ENCODE peak calls at places on chromosomes 5 and 9, in seven cellular contexts. One of them, this sample, is unnamed.

GRCh38 chr5:65760504-65761275 is 38.7 kb downstream of the NLN start:
- DNase-seq in fibroblast of lung: peak; percentile 74
- DNase-seq in CD8-positive, alpha-beta T cell: peak; percentile 39
- DNase-seq in testis: peak; percentile 65
- DNase-seq in CD8-positive, alpha-beta memory T cell: peak; percentile 28
- DNase-seq in mucosa of descending colon: peak; percentile 43
- DNase-seq in mesenchymal stem cell: no peak
- DNase-seq in this sample: peak; percentile 57

GRCh38 chr9:136370687-136371530 is 2.6 kb downstream of the CARD9 start:
- DNase-seq in fibroblast of lung: peak; percentile 78
- DNase-seq in CD8-positive, alpha-beta T cell: no peak
- DNase-seq in testis: no peak
- DNase-seq in CD8-positive, alpha-beta memory T cell: no peak
- DNase-seq in mucosa of descending colon: no peak
- DNase-seq in mesenchymal stem cell: no peak
- DNase-seq in this sample: no peak

GRCh38 chr5:33195431-33196128 is 245.2 kb upstream of the TARS1 start:
- DNase-seq in fibroblast of lung: peak; percentile 83
- DNase-seq in CD8-positive, alpha-beta T cell: no peak
- DNase-seq in testis: no peak
- DNase-seq in CD8-positive, alpha-beta memory T cell: no peak
- DNase-seq in mucosa of descending colon: no peak
- DNase-seq in mesenchymal stem cell: no peak
- DNase-seq in this sample: peak; percentile 55

GRCh38 chr9:130597228-130597627 is 17.9 kb downstream of the FUBP3 start:
- DNase-seq in fibroblast of lung: no peak
- DNase-seq in CD8-positive, alpha-beta T cell: no peak
- DNase-seq in testis: no peak
- DNase-seq in CD8-positive, alpha-beta memory T cell: no peak
- DNase-seq in mucosa of descending colon: no peak
- DNase-seq in mesenchymal stem cell: no peak
- DNase-seq in this sample: no peak

GRCh38 chr9:133403766-133404439 is 13.9 kb downstream of the REXO4 start:
- DNase-seq in fibroblast of lung: no peak
- DNase-seq in CD8-positive, alpha-beta T cell: peak; percentile 41
- DNase-seq in testis: no peak
- DNase-seq in CD8-positive, alpha-beta memory T cell: peak; percentile 41
- DNase-seq in mucosa of descending colon: peak; percentile 76
- DNase-seq in mesenchymal stem cell: peak; percentile 7
- DNase-seq in this sample: peak; percentile 62

GRCh38 chr5:147576646-147577535 is 67.0 kb upstream of the DPYSL3 start:
- DNase-seq in fibroblast of lung: peak; percentile 26
- DNase-seq in CD8-positive, alpha-beta T cell: peak; percentile 3
- DNase-seq in testis: peak; percentile 83
- DNase-seq in CD8-positive, alpha-beta memory T cell: no peak
- DNase-seq in mucosa of descending colon: peak; percentile 70
- DNase-seq in mesenchymal stem cell: peak; percentile 41
- DNase-seq in this sample: peak; percentile 23

GRCh38 chr9:38249587-38250210 is 142.8 kb upstream of the ALDH1B1 start:
- DNase-seq in fibroblast of lung: no peak
- DNase-seq in CD8-positive, alpha-beta T cell: no peak
- DNase-seq in testis: no peak
- DNase-seq in CD8-positive, alpha-beta memory T cell: no peak
- DNase-seq in mucosa of descending colon: no peak
- DNase-seq in mesenchymal stem cell: no peak
- DNase-seq in this sample: no peak

GRCh38 chr5:164000819-164001218 is 495.4 kb downstream of the MAT2B start:
- DNase-seq in fibroblast of lung: no peak
- DNase-seq in CD8-positive, alpha-beta T cell: no peak
- DNase-seq in testis: no peak
- DNase-seq in CD8-positive, alpha-beta memory T cell: no peak
- DNase-seq in mucosa of descending colon: no peak
- DNase-seq in mesenchymal stem cell: peak; percentile 4
- DNase-seq in this sample: no peak

GRCh38 chr5:132971483-132972435 is 8.3 kb upstream of the AFF4 start:
- DNase-seq in fibroblast of lung: peak; percentile 57
- DNase-seq in CD8-positive, alpha-beta T cell: no peak
- DNase-seq in testis: no peak
- DNase-seq in CD8-positive, alpha-beta memory T cell: no peak
- DNase-seq in mucosa of descending colon: no peak
- DNase-seq in mesenchymal stem cell: peak; percentile 54
- DNase-seq in this sample: peak; percentile 55

GRCh38 chr5:133696006-133696584 is 83.8 kb upstream of the FSTL4 start:
- DNase-seq in fibroblast of lung: no peak
- DNase-seq in CD8-positive, alpha-beta T cell: no peak
- DNase-seq in testis: no peak
- DNase-seq in CD8-positive, alpha-beta memory T cell: no peak
- DNase-seq in mucosa of descending colon: no peak
- DNase-seq in mesenchymal stem cell: no peak
- DNase-seq in this sample: no peak

GRCh38 chr5:54883374-54884194 is 101.8 kb downstream of the ESM1 start:
- DNase-seq in fibroblast of lung: peak; percentile 74
- DNase-seq in CD8-positive, alpha-beta T cell: no peak
- DNase-seq in testis: peak; percentile 80
- DNase-seq in CD8-positive, alpha-beta memory T cell: no peak
- DNase-seq in mucosa of descending colon: peak; percentile 38
- DNase-seq in mesenchymal stem cell: peak; percentile 50
- DNase-seq in this sample: no peak

GRCh38 chr9:125240649-125240999 is 519 bp downstream of the HSPA5 start:
- DNase-seq in fibroblast of lung: peak; percentile 29
- DNase-seq in CD8-positive, alpha-beta T cell: peak; percentile 6
- DNase-seq in testis: peak; percentile 46
- DNase-seq in CD8-positive, alpha-beta memory T cell: peak; percentile 22
- DNase-seq in mucosa of descending colon: no peak
- DNase-seq in mesenchymal stem cell: no peak
- DNase-seq in this sample: peak; percentile 8

GRCh38 chr5:137333461-137333860 is 165.7 kb downstream of the SPOCK1 start:
- DNase-seq in fibroblast of lung: no peak
- DNase-seq in CD8-positive, alpha-beta T cell: no peak
- DNase-seq in testis: peak; percentile 59
- DNase-seq in CD8-positive, alpha-beta memory T cell: no peak
- DNase-seq in mucosa of descending colon: no peak
- DNase-seq in mesenchymal stem cell: no peak
- DNase-seq in this sample: no peak

GRCh38 chr5:6090079-6090654 is 288.2 kb downstream of the MED10 start:
- DNase-seq in fibroblast of lung: no peak
- DNase-seq in CD8-positive, alpha-beta T cell: no peak
- DNase-seq in testis: no peak
- DNase-seq in CD8-positive, alpha-beta memory T cell: no peak
- DNase-seq in mucosa of descending colon: no peak
- DNase-seq in mesenchymal stem cell: no peak
- DNase-seq in this sample: no peak

GRCh38 chr5:16870878-16871277 is 65.2 kb downstream of the MYO10 start:
- DNase-seq in fibroblast of lung: no peak
- DNase-seq in CD8-positive, alpha-beta T cell: no peak
- DNase-seq in testis: no peak
- DNase-seq in CD8-positive, alpha-beta memory T cell: no peak
- DNase-seq in mucosa of descending colon: no peak
- DNase-seq in mesenchymal stem cell: no peak
- DNase-seq in this sample: peak; percentile 31

GRCh38 chr9:99411068-99411467 is 189.0 kb downstream of the SEC61B start:
- DNase-seq in fibroblast of lung: peak; percentile 52
- DNase-seq in CD8-positive, alpha-beta T cell: no peak
- DNase-seq in testis: no peak
- DNase-seq in CD8-positive, alpha-beta memory T cell: no peak
- DNase-seq in mucosa of descending colon: no peak
- DNase-seq in mesenchymal stem cell: peak; percentile 61
- DNase-seq in this sample: peak; percentile 48

GRCh38 chr9:110622368-110622767 is 42.8 kb upstream of the SVEP1 start:
- DNase-seq in fibroblast of lung: no peak
- DNase-seq in CD8-positive, alpha-beta T cell: no peak
- DNase-seq in testis: no peak
- DNase-seq in CD8-positive, alpha-beta memory T cell: no peak
- DNase-seq in mucosa of descending colon: no peak
- DNase-seq in mesenchymal stem cell: no peak
- DNase-seq in this sample: no peak

GRCh38 chr5:83145882-83146331 is 68.6 kb downstream of the XRCC4 start:
- DNase-seq in fibroblast of lung: peak; percentile 7
- DNase-seq in CD8-positive, alpha-beta T cell: no peak
- DNase-seq in testis: no peak
- DNase-seq in CD8-positive, alpha-beta memory T cell: no peak
- DNase-seq in mucosa of descending colon: no peak
- DNase-seq in mesenchymal stem cell: peak; percentile 89
- DNase-seq in this sample: no peak

GRCh38 chr9:118871531-118871930 is 497.7 kb downstream of the BRINP1 start:
- DNase-seq in fibroblast of lung: no peak
- DNase-seq in CD8-positive, alpha-beta T cell: no peak
- DNase-seq in testis: no peak
- DNase-seq in CD8-positive, alpha-beta memory T cell: no peak
- DNase-seq in mucosa of descending colon: no peak
- DNase-seq in mesenchymal stem cell: no peak
- DNase-seq in this sample: no peak

GRCh38 chr5:135214897-135215616 is 181.0 kb upstream of the PITX1 start:
- DNase-seq in fibroblast of lung: no peak
- DNase-seq in CD8-positive, alpha-beta T cell: no peak
- DNase-seq in testis: no peak
- DNase-seq in CD8-positive, alpha-beta memory T cell: no peak
- DNase-seq in mucosa of descending colon: no peak
- DNase-seq in mesenchymal stem cell: peak; percentile 73
- DNase-seq in this sample: no peak

GRCh38 chr5:128815201-128815600 is 150.1 kb upstream of the SLC27A6 start:
- DNase-seq in fibroblast of lung: no peak
- DNase-seq in CD8-positive, alpha-beta T cell: no peak
- DNase-seq in testis: no peak
- DNase-seq in CD8-positive, alpha-beta memory T cell: no peak
- DNase-seq in mucosa of descending colon: no peak
- DNase-seq in mesenchymal stem cell: no peak
- DNase-seq in this sample: no peak

GRCh38 chr5:135569755-135570452 is 8.9 kb downstream of the CXCL14 start:
- DNase-seq in fibroblast of lung: peak; percentile 34
- DNase-seq in CD8-positive, alpha-beta T cell: no peak
- DNase-seq in testis: peak; percentile 50
- DNase-seq in CD8-positive, alpha-beta memory T cell: no peak
- DNase-seq in mucosa of descending colon: peak; percentile 53
- DNase-seq in mesenchymal stem cell: peak; percentile 22
- DNase-seq in this sample: peak; percentile 48

GRCh38 chr9:92481029-92481633 is 1.2 kb downstream of the ASPN start:
- DNase-seq in fibroblast of lung: peak; percentile 65
- DNase-seq in CD8-positive, alpha-beta T cell: no peak
- DNase-seq in testis: no peak
- DNase-seq in CD8-positive, alpha-beta memory T cell: no peak
- DNase-seq in mucosa of descending colon: no peak
- DNase-seq in mesenchymal stem cell: no peak
- DNase-seq in this sample: peak; percentile 74
- H3K4me3 ChIP-seq in fibroblast of lung: no peak overlapping the region
- H3K4me3 ChIP-seq in CD8-positive, alpha-beta T cell: no peak overlapping the region
- H3K4me3 ChIP-seq in testis: no peak overlapping the region
- H3K4me3 ChIP-seq in CD8-positive, alpha-beta memory T cell: no peak overlapping the region
- H3K4me3 ChIP-seq in mucosa of descending colon: no peak overlapping the region
- H3K4me3 ChIP-seq in mesenchymal stem cell: peak overlapping the region; percentile 65
- H3K4me3 ChIP-seq in this sample: no peak overlapping the region

GRCh38 chr9:137743695-137744094 is 124.9 kb downstream of the EHMT1 start:
- DNase-seq in fibroblast of lung: no peak
- DNase-seq in CD8-positive, alpha-beta T cell: no peak
- DNase-seq in testis: no peak
- DNase-seq in CD8-positive, alpha-beta memory T cell: no peak
- DNase-seq in mucosa of descending colon: no peak
- DNase-seq in mesenchymal stem cell: no peak
- DNase-seq in this sample: no peak
- H3K36me3 ChIP-seq in fibroblast of lung: peaks cover 6% of the 10 kb centered on the region
- H3K36me3 ChIP-seq in CD8-positive, alpha-beta T cell: peaks cover 23% of the 10 kb centered on the region
- H3K36me3 ChIP-seq in testis: no peaks in the 10 kb centered on the region
- H3K36me3 ChIP-seq in CD8-positive, alpha-beta memory T cell: peaks cover 25% of the 10 kb centered on the region
- H3K36me3 ChIP-seq in mucosa of descending colon: no peaks in the 10 kb centered on the region
- H3K36me3 ChIP-seq in mesenchymal stem cell: peaks cover 36% of the 10 kb centered on the region
- H3K36me3 ChIP-seq in this sample: peaks cover 18% of the 10 kb centered on the region

GRCh38 chr5:94471496-94471895 is 146.9 kb downstream of the KIAA0825 start:
- DNase-seq in fibroblast of lung: peak; percentile 20
- DNase-seq in CD8-positive, alpha-beta T cell: no peak
- DNase-seq in testis: no peak
- DNase-seq in CD8-positive, alpha-beta memory T cell: no peak
- DNase-seq in mucosa of descending colon: no peak
- DNase-seq in mesenchymal stem cell: peak; percentile 4
- DNase-seq in this sample: no peak
- H3K4me3 ChIP-seq in fibroblast of lung: no peak overlapping the region
- H3K4me3 ChIP-seq in CD8-positive, alpha-beta T cell: no peak overlapping the region
- H3K4me3 ChIP-seq in testis: no peak overlapping the region
- H3K4me3 ChIP-seq in CD8-positive, alpha-beta memory T cell: no peak overlapping the region
- H3K4me3 ChIP-seq in mucosa of descending colon: no peak overlapping the region
- H3K4me3 ChIP-seq in mesenchymal stem cell: no peak overlapping the region
- H3K4me3 ChIP-seq in this sample: no peak overlapping the region

GRCh38 chr5:58974601-58975000 is 391.7 kb downstream of the RAB3C start:
- DNase-seq in fibroblast of lung: no peak
- DNase-seq in CD8-positive, alpha-beta T cell: no peak
- DNase-seq in testis: no peak
- DNase-seq in CD8-positive, alpha-beta memory T cell: no peak
- DNase-seq in mucosa of descending colon: no peak
- DNase-seq in mesenchymal stem cell: no peak
- DNase-seq in this sample: no peak

GRCh38 chr5:58983496-58983895 is 400.6 kb downstream of the RAB3C start:
- DNase-seq in fibroblast of lung: peak; percentile 12
- DNase-seq in CD8-positive, alpha-beta T cell: no peak
- DNase-seq in testis: no peak
- DNase-seq in CD8-positive, alpha-beta memory T cell: no peak
- DNase-seq in mucosa of descending colon: no peak
- DNase-seq in mesenchymal stem cell: peak; percentile 20
- DNase-seq in this sample: no peak

GRCh38 chr5:58984009-58984525 is 401.2 kb downstream of the RAB3C start:
- DNase-seq in fibroblast of lung: no peak
- DNase-seq in CD8-positive, alpha-beta T cell: no peak
- DNase-seq in testis: no peak
- DNase-seq in CD8-positive, alpha-beta memory T cell: no peak
- DNase-seq in mucosa of descending colon: no peak
- DNase-seq in mesenchymal stem cell: no peak
- DNase-seq in this sample: no peak

GRCh38 chr5:58980890-58981289 is 398.0 kb downstream of the RAB3C start:
- DNase-seq in fibroblast of lung: no peak
- DNase-seq in CD8-positive, alpha-beta T cell: no peak
- DNase-seq in testis: no peak
- DNase-seq in CD8-positive, alpha-beta memory T cell: no peak
- DNase-seq in mucosa of descending colon: no peak
- DNase-seq in mesenchymal stem cell: no peak
- DNase-seq in this sample: no peak

DNA sequence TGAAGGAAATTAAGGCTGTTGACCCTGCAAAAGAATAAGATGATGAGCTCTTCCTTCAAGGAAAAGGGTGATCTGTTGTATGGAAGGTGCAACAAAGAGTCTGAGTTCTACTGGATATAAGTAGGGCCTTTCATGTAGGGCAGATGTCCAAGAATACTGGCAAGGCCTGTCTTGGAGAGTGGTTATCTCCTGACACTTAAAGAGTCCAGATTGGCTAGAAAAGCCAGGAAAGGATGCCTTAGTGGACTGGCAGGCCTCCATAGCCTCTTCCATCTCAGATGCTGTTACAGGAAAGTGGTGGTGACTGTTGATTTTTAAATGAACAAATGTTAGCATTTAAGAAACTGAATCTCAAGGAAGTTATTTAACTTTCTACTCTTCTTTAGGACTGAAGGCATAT is 396.2 kb downstream of the RAB3C start:
- DNase-seq in fibroblast of lung: no peak
- DNase-seq in CD8-positive, alpha-beta T cell: no peak
- DNase-seq in testis: no peak
- DNase-seq in CD8-positive, alpha-beta memory T cell: no peak
- DNase-seq in mucosa of descending colon: no peak
- DNase-seq in mesenchymal stem cell: no peak
- DNase-seq in this sample: no peak
- H3K36me3 ChIP-seq in fibroblast of lung: no peaks in the 10 kb centered on the region
- H3K36me3 ChIP-seq in CD8-positive, alpha-beta T cell: peaks cover 34% of the 10 kb centered on the region
- H3K36me3 ChIP-seq in testis: no peaks in the 10 kb centered on the region
- H3K36me3 ChIP-seq in CD8-positive, alpha-beta memory T cell: peaks cover 32% of the 10 kb centered on the region
- H3K36me3 ChIP-seq in mucosa of descending colon: no peaks in the 10 kb centered on the region
- H3K36me3 ChIP-seq in mesenchymal stem cell: peaks cover 9% of the 10 kb centered on the region
- H3K36me3 ChIP-seq in this sample: peaks cover 3% of the 10 kb centered on the region

This sample was measured in bronchial epithelial cell.